ENCODE peak calls at places on chromosomes 16 and 17, in ten cellular contexts. One of them, this sample, is unnamed.

GRCh38 chr17:60173304-60173807 is 23.6 kb downstream of the CA4 start:
- DNase-seq in skeletal muscle cell: no peak
- DNase-seq in mucosa of descending colon: no peak
- DNase-seq in astrocyte of the cerebellum: no peak
- DNase-seq in AG10803: peak; percentile 40
- DNase-seq in amniotic stem cell: no peak
- DNase-seq in transverse colon: no peak
- DNase-seq in left cardiac atrium: no peak
- DNase-seq in activated CD4-positive, alpha-beta T cell treated with anti-CD3 and anti-CD28 coated beads, Interleukin-2, amount 50 U/mL, for 48 hours: no peak
- DNase-seq in GM03348: peak; percentile 9
- DNase-seq in this sample: no peak

GRCh38 chr17:72151565-72152391 is 31.0 kb downstream of the SOX9 start:
- DNase-seq in mucosa of descending colon: peak; percentile 56
- DNase-seq in GM03348: peak; percentile 23
- DNase-seq in activated CD4-positive, alpha-beta T cell treated with anti-CD3 and anti-CD28 coated beads, Interleukin-2, amount 50 U/mL, for 48 hours: no peak
- DNase-seq in astrocyte of the cerebellum: no peak
- DNase-seq in amniotic stem cell: no peak
- DNase-seq in transverse colon: peak; percentile 29
- DNase-seq in skeletal muscle cell: no peak
- DNase-seq in left cardiac atrium: peak; percentile 65
- DNase-seq in AG10803: peak; percentile 63
- DNase-seq in this sample: no peak

GRCh38 chr16:31112711-31113419 is 4.6 kb upstream of the KAT8 start:
- DNase-seq in GM03348: no peak
- DNase-seq in amniotic stem cell: no peak
- DNase-seq in astrocyte of the cerebellum: no peak
- DNase-seq in skeletal muscle cell: no peak
- DNase-seq in mucosa of descending colon: no peak
- DNase-seq in activated CD4-positive, alpha-beta T cell treated with anti-CD3 and anti-CD28 coated beads, Interleukin-2, amount 50 U/mL, for 48 hours: no peak
- DNase-seq in transverse colon: no peak
- DNase-seq in AG10803: no peak
- DNase-seq in left cardiac atrium: no peak
- DNase-seq in this sample: no peak

GRCh38 chr17:44970136-44970737 is 2.1 kb upstream of the C1QL1 start:
- DNase-seq in AG10803: peak; percentile 15
- DNase-seq in GM03348: peak; percentile 62
- DNase-seq in skeletal muscle cell: no peak
- DNase-seq in mucosa of descending colon: peak; percentile 23
- DNase-seq in transverse colon: peak; percentile 39
- DNase-seq in activated CD4-positive, alpha-beta T cell treated with anti-CD3 and anti-CD28 coated beads, Interleukin-2, amount 50 U/mL, for 48 hours: peak; percentile 37
- DNase-seq in left cardiac atrium: peak; percentile 49
- DNase-seq in astrocyte of the cerebellum: no peak
- DNase-seq in amniotic stem cell: no peak
- DNase-seq in this sample: peak; percentile 24

GRCh38 chr16:84267380-84267779 is 27.3 kb upstream of the WFDC1 start:
- DNase-seq in amniotic stem cell: no peak
- DNase-seq in AG10803: no peak
- DNase-seq in left cardiac atrium: no peak
- DNase-seq in GM03348: no peak
- DNase-seq in astrocyte of the cerebellum: no peak
- DNase-seq in skeletal muscle cell: no peak
- DNase-seq in activated CD4-positive, alpha-beta T cell treated with anti-CD3 and anti-CD28 coated beads, Interleukin-2, amount 50 U/mL, for 48 hours: no peak
- DNase-seq in mucosa of descending colon: no peak
- DNase-seq in transverse colon: no peak
- DNase-seq in this sample: no peak

GRCh38 chr16:83561876-83562275 is 245.9 kb upstream of the HSBP1 start:
- DNase-seq in left cardiac atrium: no peak
- DNase-seq in astrocyte of the cerebellum: peak; percentile 27
- DNase-seq in GM03348: peak; percentile 30
- DNase-seq in transverse colon: no peak
- DNase-seq in amniotic stem cell: no peak
- DNase-seq in skeletal muscle cell: no peak
- DNase-seq in AG10803: peak; percentile 18
- DNase-seq in activated CD4-positive, alpha-beta T cell treated with anti-CD3 and anti-CD28 coated beads, Interleukin-2, amount 50 U/mL, for 48 hours: no peak
- DNase-seq in mucosa of descending colon: peak; percentile 2
- DNase-seq in this sample: no peak

GRCh38 chr17:64496348-64496785 is 487 bp downstream of the POLG2 start:
- DNase-seq in skeletal muscle cell: no peak
- DNase-seq in astrocyte of the cerebellum: no peak
- DNase-seq in activated CD4-positive, alpha-beta T cell treated with anti-CD3 and anti-CD28 coated beads, Interleukin-2, amount 50 U/mL, for 48 hours: no peak
- DNase-seq in AG10803: no peak
- DNase-seq in left cardiac atrium: no peak
- DNase-seq in amniotic stem cell: no peak
- DNase-seq in mucosa of descending colon: no peak
- DNase-seq in GM03348: peak; percentile 11
- DNase-seq in transverse colon: no peak
- DNase-seq in this sample: no peak

GRCh38 chr17:72614871-72615626 is 477.4 kb downstream of the SLC39A11 start:
- DNase-seq in amniotic stem cell: no peak
- DNase-seq in mucosa of descending colon: peak; percentile 76
- DNase-seq in skeletal muscle cell: no peak
- DNase-seq in transverse colon: peak; percentile 75
- DNase-seq in astrocyte of the cerebellum: no peak
- DNase-seq in left cardiac atrium: peak; percentile 33
- DNase-seq in GM03348: peak; percentile 61
- DNase-seq in activated CD4-positive, alpha-beta T cell treated with anti-CD3 and anti-CD28 coated beads, Interleukin-2, amount 50 U/mL, for 48 hours: no peak
- DNase-seq in AG10803: peak; percentile 58
- DNase-seq in this sample: no peak

GRCh38 chr17:75778861-75779249 is 5.8 kb upstream of the UNK start:
- DNase-seq in AG10803: no peak
- DNase-seq in astrocyte of the cerebellum: no peak
- DNase-seq in amniotic stem cell: no peak
- DNase-seq in transverse colon: peak; percentile 70
- DNase-seq in skeletal muscle cell: no peak
- DNase-seq in mucosa of descending colon: peak; percentile 71
- DNase-seq in left cardiac atrium: peak; percentile 31
- DNase-seq in activated CD4-positive, alpha-beta T cell treated with anti-CD3 and anti-CD28 coated beads, Interleukin-2, amount 50 U/mL, for 48 hours: peak; percentile 80
- DNase-seq in GM03348: no peak
- DNase-seq in this sample: no peak

GRCh38 chr16:73864868-73865267 is 431.7 kb upstream of the PSMD7 start:
- DNase-seq in activated CD4-positive, alpha-beta T cell treated with anti-CD3 and anti-CD28 coated beads, Interleukin-2, amount 50 U/mL, for 48 hours: no peak
- DNase-seq in transverse colon: no peak
- DNase-seq in amniotic stem cell: no peak
- DNase-seq in AG10803: no peak
- DNase-seq in astrocyte of the cerebellum: no peak
- DNase-seq in mucosa of descending colon: no peak
- DNase-seq in left cardiac atrium: no peak
- DNase-seq in skeletal muscle cell: no peak
- DNase-seq in GM03348: no peak
- DNase-seq in this sample: no peak

GRCh38 chr17:7629939-7630571 is at the start of gene SHBG:
- DNase-seq in astrocyte of the cerebellum: no peak
- DNase-seq in AG10803: no peak
- DNase-seq in GM03348: no peak
- DNase-seq in left cardiac atrium: no peak
- DNase-seq in activated CD4-positive, alpha-beta T cell treated with anti-CD3 and anti-CD28 coated beads, Interleukin-2, amount 50 U/mL, for 48 hours: no peak
- DNase-seq in mucosa of descending colon: no peak
- DNase-seq in amniotic stem cell: no peak
- DNase-seq in transverse colon: no peak
- DNase-seq in skeletal muscle cell: no peak
- DNase-seq in this sample: no peak

GRCh38 chr17:51434434-51435170 is 174.3 kb downstream of the UTP18 start:
- DNase-seq in astrocyte of the cerebellum: no peak
- DNase-seq in amniotic stem cell: no peak
- DNase-seq in mucosa of descending colon: no peak
- DNase-seq in activated CD4-positive, alpha-beta T cell treated with anti-CD3 and anti-CD28 coated beads, Interleukin-2, amount 50 U/mL, for 48 hours: no peak
- DNase-seq in transverse colon: no peak
- DNase-seq in left cardiac atrium: no peak
- DNase-seq in skeletal muscle cell: no peak
- DNase-seq in GM03348: no peak
- DNase-seq in AG10803: no peak
- DNase-seq in this sample: no peak

GRCh38 chr16:20348365-20349185 is 3.9 kb downstream of the UMOD start:
- DNase-seq in amniotic stem cell: no peak
- DNase-seq in skeletal muscle cell: no peak
- DNase-seq in astrocyte of the cerebellum: no peak
- DNase-seq in mucosa of descending colon: peak; percentile 13
- DNase-seq in GM03348: no peak
- DNase-seq in AG10803: no peak
- DNase-seq in left cardiac atrium: no peak
- DNase-seq in transverse colon: no peak
- DNase-seq in activated CD4-positive, alpha-beta T cell treated with anti-CD3 and anti-CD28 coated beads, Interleukin-2, amount 50 U/mL, for 48 hours: no peak
- DNase-seq in this sample: no peak

GRCh38 chr16:87580855-87581261 is 21.4 kb upstream of the JPH3 start:
- DNase-seq in GM03348: peak; percentile 46
- DNase-seq in AG10803: peak; percentile 63
- DNase-seq in activated CD4-positive, alpha-beta T cell treated with anti-CD3 and anti-CD28 coated beads, Interleukin-2, amount 50 U/mL, for 48 hours: peak; percentile 10
- DNase-seq in amniotic stem cell: no peak
- DNase-seq in mucosa of descending colon: no peak
- DNase-seq in transverse colon: no peak
- DNase-seq in left cardiac atrium: no peak
- DNase-seq in astrocyte of the cerebellum: no peak
- DNase-seq in skeletal muscle cell: peak; percentile 85
- DNase-seq in this sample: no peak

GRCh38 chr16:73228649-73229048 is 180.7 kb upstream of the ZFHX3 start:
- DNase-seq in left cardiac atrium: peak; percentile 26
- DNase-seq in astrocyte of the cerebellum: peak; percentile 35
- DNase-seq in transverse colon: no peak
- DNase-seq in GM03348: peak; percentile 29
- DNase-seq in skeletal muscle cell: peak; percentile 24
- DNase-seq in amniotic stem cell: peak; percentile 68
- DNase-seq in mucosa of descending colon: no peak
- DNase-seq in activated CD4-positive, alpha-beta T cell treated with anti-CD3 and anti-CD28 coated beads, Interleukin-2, amount 50 U/mL, for 48 hours: no peak
- DNase-seq in AG10803: peak; percentile 62
- DNase-seq in this sample: no peak

GRCh38 chr16:12293017-12293618 is 316.6 kb downstream of the SNX29 start:
- DNase-seq in skeletal muscle cell: no peak
- DNase-seq in transverse colon: no peak
- DNase-seq in AG10803: no peak
- DNase-seq in mucosa of descending colon: no peak
- DNase-seq in astrocyte of the cerebellum: no peak
- DNase-seq in amniotic stem cell: no peak
- DNase-seq in GM03348: no peak
- DNase-seq in left cardiac atrium: no peak
- DNase-seq in activated CD4-positive, alpha-beta T cell treated with anti-CD3 and anti-CD28 coated beads, Interleukin-2, amount 50 U/mL, for 48 hours: no peak
- DNase-seq in this sample: no peak

GRCh38 chr16:79451196-79451816 is 149.2 kb downstream of the MAF start:
- DNase-seq in skeletal muscle cell: no peak
- DNase-seq in GM03348: no peak
- DNase-seq in transverse colon: no peak
- DNase-seq in AG10803: no peak
- DNase-seq in mucosa of descending colon: peak; percentile 14
- DNase-seq in left cardiac atrium: no peak
- DNase-seq in amniotic stem cell: no peak
- DNase-seq in activated CD4-positive, alpha-beta T cell treated with anti-CD3 and anti-CD28 coated beads, Interleukin-2, amount 50 U/mL, for 48 hours: peak; percentile 5
- DNase-seq in astrocyte of the cerebellum: no peak
- DNase-seq in this sample: no peak

GRCh38 chr17:7774037-7774659 is 56.6 kb downstream of the DNAH2 start:
- DNase-seq in GM03348: peak; percentile 40
- DNase-seq in left cardiac atrium: no peak
- DNase-seq in amniotic stem cell: no peak
- DNase-seq in activated CD4-positive, alpha-beta T cell treated with anti-CD3 and anti-CD28 coated beads, Interleukin-2, amount 50 U/mL, for 48 hours: no peak
- DNase-seq in AG10803: peak; percentile 43
- DNase-seq in astrocyte of the cerebellum: no peak
- DNase-seq in mucosa of descending colon: no peak
- DNase-seq in skeletal muscle cell: peak; percentile 23
- DNase-seq in transverse colon: no peak
- DNase-seq in this sample: no peak

GRCh38 chr17:57767561-57767960 is 22.5 kb upstream of the CCDC182 start:
- DNase-seq in AG10803: no peak
- DNase-seq in amniotic stem cell: no peak
- DNase-seq in skeletal muscle cell: no peak
- DNase-seq in transverse colon: no peak
- DNase-seq in GM03348: no peak
- DNase-seq in astrocyte of the cerebellum: no peak
- DNase-seq in activated CD4-positive, alpha-beta T cell treated with anti-CD3 and anti-CD28 coated beads, Interleukin-2, amount 50 U/mL, for 48 hours: no peak
- DNase-seq in mucosa of descending colon: no peak
- DNase-seq in left cardiac atrium: no peak
- DNase-seq in this sample: no peak

This sample was measured in activated B cell treated with CpG ODN at 0.5 μM for 24 hours.